ENCODE peak calls at places on chromosomes 7 and 10, in nine cellular contexts. L, F, W, T, H, D, R, C and S are unnamed samples.

GRCh38 chr7:111083423-111083822 is 7.5 kb upstream of the LRRN3 start:
- DNase-seq in L (no peak), F (no peak), W (peak; percentile 44), T (peak; percentile 74), H (peak; percentile 50), D (peak; percentile 53), R (peak; percentile 59), C (peak; percentile 15), S (no peak)

GRCh38 chr10:49791100-49791499 is 29.0 kb upstream of the OGDHL start:
- DNase-seq in L (no peak), F (no peak), W (no peak), T (no peak), H (no peak), D (no peak), R (no peak), C (no peak), S (no peak)

GRCh38 chr7:19665399-19666008 is 43.3 kb downstream of the POLR1F start:
- DNase-seq in L (peak; percentile 17), F (no peak), W (no peak), T (no peak), H (peak; percentile 0), D (no peak), R (peak; percentile 43), C (no peak), S (no peak)

GRCh38 chr7:156650042-156650441 is 9.5 kb downstream of the RNF32 start:
- DNase-seq in L (peak; percentile 41), F (no peak), W (no peak), T (peak; percentile 27), H (no peak), D (no peak), R (peak; percentile 26), C (no peak), S (no peak)

GRCh38 chr10:119139464-119140067 is 25.9 kb downstream of the SFXN4 start:
- DNase-seq in L (peak; percentile 43), F (peak; percentile 56), W (no peak), T (peak; percentile 75), H (peak; percentile 12), D (peak; percentile 57), R (peak; percentile 38), C (peak; percentile 27), S (no peak)

GRCh38 chr7:93757421-93757820 is 133.1 kb downstream of the TFPI2 start:
- DNase-seq in L (no peak), F (no peak), W (no peak), T (no peak), H (no peak), D (no peak), R (peak; percentile 8), C (no peak), S (no peak)

GRCh38 chr7:48742046-48742445 is 182.3 kb upstream of the CDC14C start:
- DNase-seq in L (no peak), F (no peak), W (no peak), T (no peak), H (no peak), D (no peak), R (no peak), C (no peak), S (no peak)

GRCh38 chr7:105352922-105353668 is 35.6 kb downstream of the SRPK2 start:
- DNase-seq in L (no peak), F (no peak), W (no peak), T (no peak), H (no peak), D (no peak), R (no peak), C (no peak), S (no peak)

GRCh38 chr7:18685961-18686360 is 190.4 kb downstream of the HDAC9 start:
- DNase-seq in L (no peak), F (no peak), W (no peak), T (no peak), H (no peak), D (no peak), R (peak; percentile 44), C (no peak), S (no peak)

GRCh38 chr7:108323305-108323832 is 132.9 kb downstream of the NRCAM start:
- DNase-seq in L (no peak), F (no peak), W (no peak), T (no peak), H (no peak), D (no peak), R (no peak), C (no peak), S (no peak)

GRCh38 chr7:1091019-1091643 is 3.2 kb downstream of the GPER1 start:
- DNase-seq in L (no peak), F (no peak), W (no peak), T (no peak), H (no peak), D (no peak), R (peak; percentile 45), C (no peak), S (no peak)

GRCh38 chr10:3738855-3739350 is 46.1 kb downstream of the KLF6 start:
- DNase-seq in L (no peak), F (no peak), W (no peak), T (no peak), H (no peak), D (no peak), R (no peak), C (no peak), S (no peak)

GRCh38 chr10:117980216-117980615 is 66.5 kb downstream of the RAB11FIP2 start:
- DNase-seq in L (no peak), F (no peak), W (no peak), T (no peak), H (no peak), D (no peak), R (peak; percentile 84), C (no peak), S (peak; percentile 28)

GRCh38 chr10:5497948-5498730 is 1.2 kb downstream of the CALML5 start:
- DNase-seq in L (no peak), F (no peak), W (no peak), T (no peak), H (no peak), D (no peak), R (no peak), C (no peak), S (no peak)

GRCh38 chr10:89744021-89744420 is 42.6 kb downstream of the KIF20B start:
- DNase-seq in L (no peak), F (no peak), W (no peak), T (no peak), H (no peak), D (no peak), R (peak; percentile 60), C (no peak), S (no peak)

GRCh38 chr10:24457661-24458318 is 248.9 kb downstream of the KIAA1217 start:
- DNase-seq in L (no peak), F (no peak), W (no peak), T (no peak), H (no peak), D (no peak), R (peak; percentile 48), C (no peak), S (no peak)

GRCh38 chr10:3783721-3784432 is 1.1 kb downstream of the KLF6 start:
- DNase-seq in L (no peak), F (peak; percentile 20), W (no peak), T (peak; percentile 67), H (peak; percentile 56), D (peak; percentile 76), R (peak; percentile 67), C (no peak), S (no peak)

GRCh38 chr7:105990141-105990540 is 27.1 kb downstream of the CDHR3 start:
- DNase-seq in L (no peak), F (no peak), W (no peak), T (no peak), H (no peak), D (no peak), R (no peak), C (no peak), S (no peak)

GRCh38 chr7:152883858-152884257 is 124.3 kb downstream of the ACTR3B start:
- DNase-seq in L (no peak), F (no peak), W (no peak), T (no peak), H (no peak), D (no peak), R (no peak), C (no peak), S (no peak)

GRCh38 chr7:38328814-38329213 is 55.4 kb upstream of the TARP start:
- DNase-seq in L (no peak), F (no peak), W (no peak), T (no peak), H (no peak), D (no peak), R (no peak), C (no peak), S (no peak)

GRCh38 chr10:43155716-43156115 is 17.5 kb downstream of the CSGALNACT2 start:
- DNase-seq in L (no peak), F (no peak), W (no peak), T (no peak), H (no peak), D (no peak), R (no peak), C (no peak), S (no peak)

GRCh38 chr10:114940735-114941134 is 2.7 kb downstream of the TRUB1 start:
- DNase-seq in L (no peak), F (no peak), W (no peak), T (no peak), H (no peak), D (no peak), R (peak; percentile 45), C (no peak), S (no peak)

GRCh38 chr7:80859272-80859970 is 59.4 kb downstream of the SEMA3C start:
- DNase-seq in L (no peak), F (no peak), W (no peak), T (no peak), H (no peak), D (no peak), R (peak; percentile 66), C (no peak), S (no peak)

GRCh38 chr7:100154651-100155491 is 3.7 kb downstream of the TRAPPC14 start:
- DNase-seq in L (no peak), F (no peak), W (no peak), T (no peak), H (no peak), D (no peak), R (no peak), C (no peak), S (no peak)

GRCh38 chr7:117875566-117875965 is 2.3 kb upstream of the CTTNBP2 start:
- DNase-seq in L (peak; percentile 60), F (no peak), W (no peak), T (no peak), H (no peak), D (no peak), R (peak; percentile 28), C (no peak), S (no peak)

GRCh38 chr10:132788180-132788830 is 2.4 kb upstream of the NKX6-2 start:
- DNase-seq in L (peak; percentile 71), F (no peak), W (no peak), T (no peak), H (no peak), D (no peak), R (peak; percentile 10), C (no peak), S (no peak)

GRCh38 chr7:149686001-149686400 is 87.4 kb downstream of the ZNF467 start:
- DNase-seq in L (no peak), F (no peak), W (no peak), T (no peak), H (no peak), D (no peak), R (peak; percentile 89), C (no peak), S (no peak)

GRCh38 chr10:62278461-62278910 is 9.8 kb upstream of the RTKN2 start:
- DNase-seq in L (no peak), F (no peak), W (no peak), T (no peak), H (no peak), D (no peak), R (peak; percentile 36), C (no peak), S (peak; percentile 40)

GRCh38 chr10:11048707-11049296 is 31.1 kb downstream of the CELF2 start:
- DNase-seq in L (no peak), F (no peak), W (no peak), T (no peak), H (no peak), D (no peak), R (no peak), C (no peak), S (no peak)